ENCODE peak calls at places on chromosomes 5 and 9, in seven cellular contexts. J is GM12891, G is K562, K is GM12878, Z is HepG2, T is SK-N-SH, Q is H1. X is an unnamed sample.

GRCh38 chr9:17131494-17131893 is 3.3 kb upstream of the CNTLN start:
- DNase-seq in T (no peak), K (no peak), Z (no peak), J (no peak), G (no peak), Q (no peak), X (no peak)

GRCh38 chr9:138006576-138007233 is 129.1 kb downstream of the CACNA1B start:
- DNase-seq in G (no peak), J (no peak), Q (no peak), T (no peak), K (no peak), Z (no peak), X (no peak)

GRCh38 chr5:73176250-73176649 is 3.3 kb downstream of the TMEM174 start:
- DNase-seq in Z (no peak), T (no peak), J (no peak), K (no peak), G (no peak), Q (no peak), X (no peak)

GRCh38 chr9:81877047-81877446 is 51.2 kb upstream of the SPATA31D4 start:
- DNase-seq in J (no peak), Z (no peak), T (no peak), Q (no peak), G (no peak), K (no peak), X (no peak)

GRCh38 chr5:143691278-143692236 is 120.4 kb upstream of the HMHB1 start:
- DNase-seq in K (no peak), T (no peak), Z (no peak), Q (no peak), J (no peak), G (no peak), X (no peak)

GRCh38 chr9:77673912-77674791 is 26.0 kb upstream of the GNA14 start:
- DNase-seq in G (no peak), Z (peak), K (no peak), T (no peak), J (no peak), Q (no peak), X (no peak)

GRCh38 chr5:143374496-143375217 is 28.8 kb downstream of the NR3C1 start:
- DNase-seq in T (no peak), G (no peak), Q (no peak), J (no peak), Z (no peak), K (no peak), X (no peak)

GRCh38 chr5:141369994-141370848 is at the start of gene PCDHGB3:
- DNase-seq in G (no peak), J (peak), Q (no peak), T (no peak), Z (no peak), K (no peak), X (no peak)

GRCh38 chr5:108232805-108233204 is 149.1 kb downstream of the FBXL17 start:
- DNase-seq in Q (no peak), T (no peak), Z (no peak), G (no peak), K (no peak), J (no peak), X (no peak)

GRCh38 chr5:68845121-68845520 is 248.7 kb upstream of the SLC30A5 start:
- DNase-seq in Q (no peak), Z (no peak), J (no peak), K (no peak), T (no peak), G (no peak), X (no peak)

GRCh38 chr5:142202282-142202681 is 93.7 kb downstream of the NDFIP1 start:
- DNase-seq in T (no peak), Z (no peak), G (no peak), J (no peak), K (no peak), Q (no peak), X (no peak)

GRCh38 chr5:80216753-80217596 is 38.9 kb downstream of the SERINC5 start:
- DNase-seq in J (no peak), Q (no peak), G (no peak), K (no peak), Z (no peak), T (no peak), X (no peak)

GRCh38 chr5:37631939-37632338 is 207.9 kb downstream of the GDNF start:
- DNase-seq in K (no peak), Q (no peak), Z (no peak), G (no peak), J (no peak), T (no peak), X (no peak)

GRCh38 chr5:55575815-55576583 is 41.2 kb upstream of the PLPP1 start:
- DNase-seq in T (no peak), Q (no peak), Z (peak), J (no peak), K (no peak), G (no peak), X (no peak)

GRCh38 chr9:2610985-2611384 is 10.6 kb upstream of the VLDLR start:
- DNase-seq in K (no peak), J (no peak), Q (no peak), Z (no peak), G (no peak), T (no peak), X (no peak)

GRCh38 chr9:114355821-114356220 is 26.2 kb downstream of the ORM2 start:
- DNase-seq in Z (no peak), Q (no peak), J (no peak), T (no peak), G (no peak), K (no peak), X (no peak)

GRCh38 chr9:133713960-133714495 is 24.1 kb downstream of the SARDH start:
- DNase-seq in Q (no peak), J (no peak), G (no peak), T (no peak), K (no peak), Z (no peak), X (no peak)

GRCh38 chr5:69270827-69271226 is 36.1 kb downstream of the CDK7 start:
- DNase-seq in T (no peak), K (no peak), Q (no peak), Z (no peak), G (no peak), J (no peak), X (no peak)

GRCh38 chr9:69874301-69875060 is 53.9 kb downstream of the CFAP95 start:
- DNase-seq in Z (no peak), G (no peak), J (no peak), Q (no peak), K (no peak), T (peak), X (no peak)

GRCh38 chr5:144026286-144026685 is 144.2 kb downstream of the YIPF5 start:
- DNase-seq in Z (no peak), Q (no peak), G (no peak), T (peak), K (no peak), J (no peak), X (no peak)

GRCh38 chr5:143870871-143871632 is 59.1 kb downstream of the HMHB1 start:
- DNase-seq in Q (peak), Z (no peak), T (no peak), J (no peak), K (no peak), G (no peak), X (no peak)

GRCh38 chr9:1938675-1939170 is 76.4 kb upstream of the SMARCA2 start:
- DNase-seq in G (no peak), J (peak), Z (no peak), K (peak), Q (no peak), T (no peak), X (peak)

GRCh38 chr5:157045601-157046000 is 13.3 kb downstream of the HAVCR1 start:
- DNase-seq in J (no peak), G (no peak), K (no peak), Z (no peak), Q (no peak), T (no peak), X (no peak)

GRCh38 chr9:127557466-127557869 is 54.6 kb upstream of the STXBP1 start:
- DNase-seq in J (no peak), G (no peak), T (peak), Z (no peak), Q (no peak), K (no peak), X (no peak)

GRCh38 chr9:34717996-34718614 is 8.2 kb upstream of the CCL21 start:
- DNase-seq in J (no peak), Z (no peak), T (no peak), K (no peak), Q (no peak), G (no peak), X (no peak)

GRCh38 chr9:114061830-114062474 is 16.1 kb downstream of the AMBP start:
- DNase-seq in Z (peak), Q (no peak), G (no peak), K (no peak), J (no peak), T (no peak), X (no peak)

GRCh38 chr9:89453452-89453851 is 44.5 kb downstream of the SEMA4D start:
- DNase-seq in T (no peak), Q (no peak), G (no peak), Z (no peak), J (no peak), K (no peak), X (no peak)

GRCh38 chr5:180155331-180155881 is 53.6 kb downstream of the RASGEF1C start:
- DNase-seq in J (no peak), K (no peak), Q (no peak), Z (no peak), T (no peak), G (no peak), X (no peak)

GRCh38 chr5:33008751-33009418 is 297.8 kb downstream of the NPR3 start:
- DNase-seq in G (no peak), K (no peak), Z (no peak), Q (peak), J (no peak), T (no peak), X (no peak)

GRCh38 chr5:84191296-84191695 is 193.4 kb downstream of the EDIL3 start:
- DNase-seq in Z (no peak), T (no peak), J (no peak), K (no peak), G (no peak), Q (no peak), X (no peak)

GRCh38 chr5:63962345-63962744 is at the start of gene HTR1A:
- DNase-seq in T (no peak), Z (no peak), J (no peak), G (no peak), K (no peak), Q (no peak), X (no peak)

GRCh38 chr9:13330396-13331004 is 51.0 kb upstream of the MPDZ start:
- DNase-seq in Z (no peak), Q (no peak), G (no peak), K (no peak), J (no peak), T (peak), X (no peak)

GRCh38 chr5:149641000-149641576 is 59.8 kb downstream of the ARHGEF37 start:
- DNase-seq in Z (peak), T (no peak), K (no peak), G (peak), J (no peak), Q (no peak), X (no peak)

DNA sequence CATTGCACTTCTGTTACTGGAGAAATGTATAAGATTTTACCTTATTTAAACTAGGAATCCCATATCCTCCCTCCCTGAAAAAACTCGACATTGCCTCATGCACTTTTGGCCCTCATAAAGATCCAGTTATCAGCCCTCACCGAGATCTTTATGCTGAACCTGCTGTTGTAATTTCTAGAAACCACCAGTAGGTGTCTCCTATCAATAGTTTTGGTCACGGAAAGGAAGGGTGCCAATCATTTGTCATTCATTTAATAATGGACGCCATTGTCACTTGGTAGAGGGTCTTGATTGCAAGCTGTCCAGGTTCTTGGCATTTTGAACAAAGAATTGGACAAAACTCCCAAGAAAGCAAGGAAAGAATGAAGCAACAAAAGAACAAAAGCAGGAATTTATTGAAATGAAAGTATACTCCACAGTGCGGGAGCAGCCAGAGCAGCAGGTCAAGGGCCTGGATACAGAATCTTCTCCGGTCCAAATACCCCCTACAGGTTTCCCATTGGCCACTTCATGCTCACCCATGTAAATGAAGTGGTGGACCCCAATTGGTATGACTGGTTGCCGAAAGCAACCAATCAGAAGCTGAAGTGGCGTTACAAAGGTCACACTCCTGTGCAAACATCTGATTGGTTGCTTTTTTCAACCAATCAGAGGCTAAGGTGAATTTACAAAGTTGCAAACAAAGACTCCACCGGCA is 524.3 kb downstream of the PSAT1 start:
- DNase-seq in G (peak), Z (peak), K (no peak), J (peak), Q (no peak), T (peak), X (no peak)
- TF ChIP-seq TAF1 in G (no peak), Z (no peak), K (no peak), J (no peak), Q (no peak), T (no peak), X (no peak)

GRCh38 chr9:136629879-136630661 is 32.6 kb upstream of the EGFL7 start:
- DNase-seq in Z (peak), G (peak), Q (peak), K (no peak), T (peak), J (peak), X (no peak)
- TF ChIP-seq TAF1 in Z (no peak), G (no peak), Q (no peak), K (no peak), T (no peak), J (no peak), X (no peak)

DNA sequence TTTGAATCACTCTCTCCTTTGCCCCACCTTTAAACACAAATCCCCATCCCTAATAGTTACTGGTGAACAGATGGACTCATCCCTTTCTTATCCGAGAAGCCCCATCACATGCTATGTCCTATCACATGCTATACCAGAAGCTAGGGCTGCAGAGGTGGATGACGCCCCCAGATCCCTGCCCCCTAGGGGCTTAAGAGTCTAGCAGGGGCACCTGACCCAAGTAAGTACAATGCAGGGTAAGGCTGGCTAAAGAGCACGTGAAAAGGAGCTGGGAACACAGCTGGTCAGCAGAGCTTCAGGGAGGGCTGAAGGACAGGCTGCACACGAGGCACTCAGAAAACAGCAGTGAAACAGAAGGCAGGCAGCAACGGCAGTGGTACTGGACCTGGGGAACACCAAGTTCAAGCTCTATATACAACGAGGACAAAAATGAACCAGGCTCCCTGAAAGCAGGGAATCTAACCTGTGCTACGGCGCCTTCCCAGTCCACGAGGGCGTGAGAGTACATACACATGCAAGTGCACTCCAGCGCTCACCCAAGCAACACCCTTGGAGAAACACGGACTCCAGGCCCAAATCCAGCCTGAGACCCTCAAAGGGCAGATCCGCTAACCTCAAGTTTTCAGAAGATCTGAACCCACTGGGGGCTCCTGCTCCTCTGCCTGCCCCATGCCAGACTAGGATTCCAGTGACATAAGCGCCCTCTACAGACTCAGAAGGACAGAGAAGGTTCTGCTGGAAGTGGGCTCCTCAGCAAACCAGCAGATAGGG is 57.5 kb downstream of the PSMB7 start:
- DNase-seq in J (no peak), G (no peak), Q (no peak), T (no peak), K (no peak), Z (no peak), X (no peak)
- TF ChIP-seq TAF1 in J (no peak), G (no peak), Q (no peak), T (no peak), K (no peak), Z (no peak), X (no peak)

DNA sequence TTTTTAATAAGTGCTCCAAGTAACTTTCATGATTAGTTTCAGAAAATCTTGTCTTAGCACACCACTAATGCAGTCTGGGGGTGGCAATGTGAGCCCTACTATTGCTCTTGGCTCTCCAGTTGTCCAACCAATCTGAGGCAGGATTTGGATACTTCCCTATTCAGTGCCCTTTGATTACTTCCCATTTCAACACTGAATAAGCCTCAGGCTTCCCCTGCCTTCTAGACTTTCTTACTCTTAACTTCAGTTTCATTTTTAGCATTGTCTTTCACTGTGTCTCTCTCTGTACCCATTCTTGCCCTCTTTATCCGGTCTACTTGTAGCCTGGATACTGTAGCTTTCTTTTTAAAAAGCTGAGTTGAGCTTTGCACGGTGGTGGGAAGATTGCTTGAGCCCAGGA is 186.1 kb downstream of the C9orf152 start:
- DNase-seq in G (no peak), K (peak), J (peak), T (no peak), Q (no peak), Z (no peak), X (peak)
- TF ChIP-seq TAF1 in G (no peak), K (no peak), J (no peak), T (no peak), Q (no peak), Z (no peak), X (no peak)

GRCh38 chr5:95823738-95824609 is 1.4 kb upstream of the GLRX start:
- DNase-seq in G (peak), J (no peak), Z (peak), K (no peak), Q (no peak), T (no peak), X (no peak)

GRCh38 chr5:95822038-95822407 is 503 bp downstream of the GLRX start:
- DNase-seq in G (peak), T (peak), K (no peak), Q (no peak), Z (no peak), J (no peak), X (no peak)

GRCh38 chr5:95823241-95823737 is 763 bp upstream of the GLRX start:
- DNase-seq in Q (no peak), J (no peak), G (no peak), Z (no peak), T (no peak), K (no peak), X (no peak)

GRCh38 chr5:95821110-95822021 is 1.2 kb downstream of the GLRX start:
- DNase-seq in K (no peak), J (no peak), T (peak), Z (no peak), G (no peak), Q (no peak), X (no peak)

GRCh38 chr5:95822408-95823240 is at the start of gene GLRX:
- DNase-seq in J (no peak), T (peak), K (no peak), Q (peak), G (peak), Z (peak), X (no peak)
- TF ChIP-seq TAF1 in J (no peak), T (no peak), K (no peak), Q (peak), G (no peak), Z (peak), X (no peak)

DNA sequence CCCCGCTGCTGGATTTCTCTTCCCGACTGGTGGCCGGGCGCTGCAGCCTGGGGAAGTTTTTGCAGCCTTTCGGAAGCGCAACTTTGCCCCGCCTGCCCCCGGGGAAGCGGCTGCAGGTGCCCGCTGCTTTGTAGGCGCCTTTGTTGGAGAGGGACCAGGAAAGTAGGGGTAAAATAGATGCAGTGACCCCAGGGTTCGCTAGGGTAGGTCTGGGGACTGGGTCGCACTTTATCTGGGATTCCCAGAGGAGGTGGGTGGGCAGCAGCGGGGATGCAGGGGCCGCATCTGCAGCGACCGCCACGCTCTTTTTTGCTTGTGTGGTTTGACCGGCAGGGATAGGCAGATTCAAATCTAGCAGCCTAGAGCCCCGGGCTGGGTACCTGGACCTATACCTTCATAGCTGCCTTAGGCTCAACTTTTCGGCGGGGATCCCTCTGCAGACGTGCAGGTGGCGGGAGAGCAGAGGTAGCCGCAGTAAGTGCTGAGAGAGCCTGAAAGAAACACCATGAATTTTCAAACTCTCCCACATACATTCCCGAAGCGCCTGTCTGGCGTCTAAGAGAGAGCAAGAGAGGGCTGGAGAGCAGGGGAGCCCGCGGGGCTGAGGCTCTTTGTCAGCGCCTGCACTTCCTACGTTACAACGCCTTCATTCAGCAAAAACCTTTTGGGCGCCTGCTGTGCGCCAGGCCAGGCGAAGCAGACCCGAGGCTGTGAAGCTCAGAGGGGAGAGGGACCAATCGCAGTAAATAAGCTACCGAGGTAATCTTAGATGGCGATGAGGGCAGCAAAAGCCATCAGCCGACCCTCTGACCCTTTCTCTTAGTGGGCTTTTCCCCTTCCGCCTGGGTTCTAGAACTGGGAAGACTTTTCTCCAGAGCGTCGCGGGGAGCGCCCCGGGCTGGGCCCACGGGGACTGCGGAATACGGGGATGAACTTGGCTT is 642 bp downstream of the SV2C start:
- DNase-seq in K (no peak), Z (no peak), Q (no peak), J (peak), T (peak), G (no peak), X (peak)
- TF ChIP-seq TAF1 in K (no peak), Z (no peak), Q (no peak), J (no peak), T (no peak), G (no peak), X (no peak)

DNA sequence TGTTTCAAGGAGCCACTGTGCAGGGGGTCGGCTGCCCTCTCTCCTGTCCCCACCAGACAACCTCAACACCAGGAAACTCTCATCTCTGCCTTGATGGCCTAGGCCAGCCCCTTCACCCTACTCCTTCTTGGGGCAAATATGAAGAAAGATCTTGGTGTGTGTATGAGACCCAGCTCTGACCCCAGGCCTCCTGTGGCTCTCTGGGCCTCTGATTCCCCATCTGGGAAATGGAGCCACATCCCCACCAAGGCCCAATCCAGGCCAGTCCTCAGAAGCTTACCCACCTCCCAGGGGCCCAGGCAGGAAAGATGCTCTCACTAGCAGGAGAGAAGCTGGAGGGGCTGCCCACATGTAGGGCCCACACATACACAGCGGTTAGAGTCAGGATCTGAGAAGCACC is 38.9 kb downstream of the BICD2 start:
- DNase-seq in Q (no peak), Z (no peak), G (no peak), K (no peak), J (no peak), T (no peak), X (no peak)
- TF ChIP-seq TAF1 in Q (no peak), Z (no peak), G (no peak), K (no peak), J (no peak), T (no peak), X (no peak)